ENCODE peak calls at places on chromosomes 3 and 15, in nine cellular contexts. L is lung, O is adrenal gland, U is A549, V is HCT116, M is body of pancreas, C is upper lobe of right lung, X is esophagus squamous epithelium, B is sigmoid colon. K is an unnamed sample. For H3K9me3, the result is how much of the 10 kb centered on the place peaks cover.

GRCh38 chr3:19947549-19948071 is 713 bp downstream of the RAB5A start:
- DNase-seq in X (peak), V (peak), L (peak), O (peak), B (peak), U (peak), C (no peak), M (peak), K (peak)

GRCh38 chr3:106578911-106579310 is 710.1 kb upstream of the CBLB start:
- DNase-seq in B (no peak), X (no peak), L (no peak), U (no peak), V (no peak), O (no peak), C (no peak), M (no peak), K (no peak)

GRCh38 chr15:38425269-38425668 is 28.7 kb upstream of the FAM98B start:
- DNase-seq in B (no peak), U (no peak), M (no peak), X (no peak), V (no peak), O (no peak), C (no peak), L (no peak), K (no peak)

GRCh38 chr3:192858849-192859585 is 58.6 kb downstream of the MB21D2 start:
- DNase-seq in O (no peak), U (no peak), C (no peak), B (no peak), L (no peak), X (no peak), M (no peak), V (no peak), K (no peak)

GRCh38 chr3:37995652-37996641 is 5.4 kb downstream of the VILL start:
- DNase-seq in M (peak), O (peak), U (no peak), L (no peak), B (peak), X (no peak), C (peak), V (no peak), K (no peak)

GRCh38 chr3:156768390-156768789 is 57.8 kb upstream of the LEKR1 start:
- DNase-seq in L (no peak), M (no peak), O (no peak), V (no peak), B (no peak), X (no peak), C (no peak), U (no peak), K (no peak)

GRCh38 chr15:42090781-42091180 is 3.6 kb downstream of the PLA2G4D start:
- DNase-seq in L (no peak), M (no peak), U (no peak), C (no peak), O (no peak), B (no peak), V (no peak), X (no peak), K (no peak)

GRCh38 chr3:146164951-146165350 is 4.0 kb upstream of the PLOD2 start:
- DNase-seq in C (no peak), U (no peak), L (no peak), B (no peak), M (no peak), O (no peak), V (no peak), X (no peak), K (no peak)

GRCh38 chr3:127654374-127654773 is 18.4 kb upstream of the ABTB1 start:
- DNase-seq in B (no peak), M (no peak), U (no peak), V (no peak), L (no peak), O (no peak), X (no peak), C (peak), K (no peak)

GRCh38 chr3:86230765-86231164 is 760.2 kb downstream of the VGLL3 start:
- DNase-seq in O (no peak), M (no peak), U (no peak), B (no peak), X (no peak), V (no peak), L (no peak), C (no peak), K (no peak)

GRCh38 chr3:34381243-34381642 is 582.8 kb downstream of the PDCD6IP start:
- DNase-seq in V (no peak), M (no peak), C (no peak), B (no peak), X (no peak), L (no peak), U (no peak), O (no peak), K (no peak)

GRCh38 chr3:193841581-193841980 is 248.6 kb downstream of the OPA1 start:
- DNase-seq in U (no peak), L (no peak), M (no peak), B (no peak), X (no peak), V (no peak), O (no peak), C (no peak), K (no peak)

GRCh38 chr3:51642462-51642861 is 28.6 kb upstream of the TEX264 start:
- DNase-seq in X (no peak), C (no peak), U (no peak), O (no peak), M (no peak), L (no peak), V (no peak), B (no peak), K (no peak)

GRCh38 chr3:184015381-184016019 is 2.2 kb downstream of the ABCC5 start:
- DNase-seq in X (no peak), U (no peak), M (no peak), L (no peak), O (peak), V (no peak), B (no peak), C (no peak), K (no peak)

GRCh38 chr3:15265655-15266509 is 59.8 kb downstream of the CAPN7 start:
- DNase-seq in U (no peak), X (no peak), L (no peak), B (no peak), M (no peak), C (no peak), V (no peak), O (no peak), K (no peak)

GRCh38 chr15:88108991-88109390 is 147.5 kb downstream of the NTRK3 start:
- DNase-seq in M (no peak), U (no peak), L (no peak), O (no peak), V (no peak), X (no peak), B (no peak), C (no peak), K (no peak)

GRCh38 chr3:112391648-112392047 is 58.7 kb downstream of the CD200 start:
- DNase-seq in M (no peak), C (no peak), B (no peak), V (no peak), L (no peak), U (no peak), O (no peak), X (no peak), K (no peak)

GRCh38 chr3:33612641-33613040 is 105.4 kb downstream of the CLASP2 start:
- DNase-seq in U (no peak), B (no peak), O (no peak), L (no peak), M (no peak), X (no peak), V (no peak), C (no peak), K (no peak)

DNA sequence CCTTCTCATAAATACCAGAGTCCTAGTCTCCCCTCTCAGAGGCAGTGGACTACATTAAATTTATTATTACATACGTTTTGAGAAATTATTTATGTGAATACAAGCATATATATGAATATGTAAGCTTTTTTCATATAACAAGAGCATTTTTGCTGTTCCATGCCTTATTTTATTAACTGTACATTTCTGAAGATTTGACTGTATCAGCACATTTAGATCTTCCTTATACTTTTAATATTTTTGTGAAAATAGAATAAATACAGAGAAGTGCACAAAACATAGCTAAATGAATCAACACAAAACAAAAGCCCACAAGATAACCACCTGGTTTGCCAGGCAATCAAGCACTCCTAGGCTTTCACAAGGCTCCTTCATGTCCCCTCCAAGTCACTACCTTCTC is 27.8 kb downstream of the HHLA2 start:
- DNase-seq in C (no peak), V (no peak), M (no peak), B (no peak), U (no peak), L (no peak), O (no peak), X (no peak), K (no peak)
- H3K9me3 ChIP-seq in C (under half), V (under half), M (under half), B (under half), U (under half), L (under half), O (under half), X (under half), K (under half)

GRCh38 chr3:707041-707440 is 385.8 kb upstream of the CNTN6 start:
- DNase-seq in X (no peak), B (no peak), L (no peak), U (no peak), M (no peak), V (no peak), O (no peak), C (no peak), K (no peak)
- H3K9me3 ChIP-seq in X (under half), B (under half), L (under half), U (under half), M (under half), V (under half), O (under half), C (under half), K (under half)

GRCh38 chr15:25067725-25068309 is 113.0 kb downstream of the SNRPN start:
- DNase-seq in M (no peak), B (peak), V (no peak), O (no peak), U (no peak), X (no peak), L (no peak), C (peak), K (no peak)
- H3K9me3 ChIP-seq in M (under half), B (half or more), V (under half), O (under half), U (half or more), X (half or more), L (half or more), C (half or more), K (half or more)

GRCh38 chr15:25242166-25242879 is 196.5 kb downstream of the UBE3A start:
- DNase-seq in B (peak), O (peak), V (no peak), L (no peak), M (peak), C (no peak), X (no peak), U (no peak), K (peak)
- H3K9me3 ChIP-seq in B (under half), O (under half), V (under half), L (half or more), M (under half), C (under half), X (under half), U (under half), K (under half)

DNA sequence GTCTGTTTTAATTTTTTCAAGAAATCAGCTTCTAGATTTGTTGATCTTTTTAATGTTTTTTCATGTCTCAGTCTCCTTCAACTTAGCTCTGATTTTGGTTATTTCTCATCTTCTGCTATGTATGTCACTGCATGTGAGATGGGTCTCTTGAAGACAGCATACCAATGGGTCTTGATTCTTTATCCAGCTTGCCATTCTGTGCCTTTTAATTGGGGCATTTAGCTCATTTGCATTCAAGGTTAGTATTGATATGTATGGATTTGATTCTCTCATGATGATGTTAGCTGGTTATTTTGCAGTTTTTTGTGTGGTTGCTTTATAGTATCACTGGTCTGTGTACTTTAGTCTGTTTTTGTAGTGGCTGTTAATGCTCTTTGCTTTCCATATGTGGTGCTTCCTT is 39.4 kb downstream of the CEP63 start:
- DNase-seq in L (no peak), M (no peak), C (no peak), V (no peak), B (no peak), X (no peak), U (no peak), O (no peak), K (no peak)
- H3K9me3 ChIP-seq in L (under half), M (under half), C (under half), V (under half), B (under half), X (under half), U (under half), O (under half), K (under half)